ENCODE peak calls at places on chromosome 7, in eight cellular contexts. T is neural crest cell; Z is prostate gland; Y is HFF-Myc; Q is AG20443; F is activated T-helper 1 cell treated with Interleukin-2 at 50 U/mL for 16 hours; C is activated T-cell treated with anti-CD3 and anti-CD28 coated beads, Interleukin-2, amount 50 U/mL, for 72 hours; X is colonic mucosa. V is an unnamed sample.

GRCh38 chr7:114979388-114979787 is 57.5 kb downstream of the MDFIC start:
- DNase-seq in T (no peak), Z (no peak), Y (no peak), Q (peak), F (no peak), C (no peak), X (no peak), V (no peak)

GRCh38 chr7:28536259-28536658 is 123.9 kb downstream of the CREB5 start:
- DNase-seq in T (peak), Z (no peak), Y (no peak), Q (peak), F (no peak), C (no peak), X (no peak), V (no peak)

GRCh38 chr7:105006367-105007139 is 7.5 kb upstream of the KMT2E start:
- DNase-seq in T (no peak), Z (peak), Y (no peak), Q (no peak), F (no peak), C (no peak), X (peak), V (peak)

GRCh38 chr7:150939052-150939810 is 38.9 kb downstream of the KCNH2 start:
- DNase-seq in T (no peak), Z (no peak), Y (no peak), Q (no peak), F (no peak), C (no peak), X (no peak), V (no peak)

GRCh38 chr7:4807708-4808420 is 32.4 kb downstream of the AP5Z1 start:
- DNase-seq in T (no peak), Z (no peak), Y (no peak), Q (no peak), F (no peak), C (no peak), X (no peak), V (no peak)

GRCh38 chr7:158829021-158829341 is 328 bp downstream of the ESYT2 start:
- DNase-seq in T (peak), Z (peak), Y (no peak), Q (peak), F (peak), C (peak), X (peak), V (peak)

GRCh38 chr7:66050990-66051424 is 24.6 kb upstream of the ASL start:
- DNase-seq in T (no peak), Z (peak), Y (peak), Q (peak), F (no peak), C (no peak), X (no peak), V (peak)

GRCh38 chr7:44967571-44968446 is 11.0 kb downstream of the MYO1G start:
- DNase-seq in T (no peak), Z (no peak), Y (no peak), Q (peak), F (no peak), C (no peak), X (no peak), V (no peak)

GRCh38 chr7:133053321-133053891 is 28.5 kb downstream of the CHCHD3 start:
- DNase-seq in T (no peak), Z (no peak), Y (peak), Q (peak), F (no peak), C (no peak), X (no peak), V (no peak)

GRCh38 chr7:38310601-38311057 is 37.2 kb upstream of the TARP start:
- DNase-seq in T (no peak), Z (no peak), Y (no peak), Q (no peak), F (no peak), C (no peak), X (no peak), V (no peak)

GRCh38 chr7:92961966-92962365 is 125.6 kb upstream of the CDK6 start:
- DNase-seq in T (no peak), Z (no peak), Y (no peak), Q (no peak), F (no peak), C (no peak), X (no peak), V (no peak)

GRCh38 chr7:37822946-37823345 is 25.5 kb upstream of the NME8 start:
- DNase-seq in T (no peak), Z (no peak), Y (no peak), Q (no peak), F (no peak), C (no peak), X (no peak), V (no peak)